ENCODE peak calls at places on chromosomes 1 and 21, in five cellular contexts. M is HEK293T, J is H1, D is GM12878, U is HepG2. T is an unnamed sample.

GRCh38 chr1:232880354-232880753 is 70.1 kb upstream of the NTPCR start:
- DNase-seq in M (peak; percentile 73), J (peak; percentile 65), D (no peak), U (peak; percentile 5), T (peak; percentile 66)

GRCh38 chr1:6911229-6911941 is 126.1 kb downstream of the CAMTA1 start:
- DNase-seq in M (no peak), J (no peak), D (no peak), U (no peak), T (no peak)

GRCh38 chr1:109186704-109187071 is 27.0 kb upstream of the SARS1 start:
- DNase-seq in M (no peak), J (no peak), D (no peak), U (no peak), T (no peak)

GRCh38 chr1:15090373-15090772 is 63.2 kb upstream of the TMEM51 start:
- DNase-seq in M (no peak), J (peak; percentile 80), D (no peak), U (peak; percentile 64), T (peak; percentile 42)

GRCh38 chr1:119371800-119372199 is 3.2 kb downstream of the HAO2 start:
- DNase-seq in M (no peak), J (no peak), D (no peak), U (peak; percentile 16), T (no peak)

GRCh38 chr1:71488555-71489252 is 407.9 kb upstream of the ZRANB2 start:
- DNase-seq in M (no peak), J (no peak), D (no peak), U (no peak), T (no peak)

GRCh38 chr1:71414229-71414628 is 333.4 kb upstream of the ZRANB2 start:
- DNase-seq in M (no peak), J (no peak), D (no peak), U (no peak), T (no peak)

GRCh38 chr1:113940365-113941244 is 11.5 kb downstream of the HIPK1 start:
- DNase-seq in M (no peak), J (no peak), D (no peak), U (no peak), T (no peak)

GRCh38 chr21:38240121-38240520 is 16.7 kb upstream of the KCNJ15 start:
- DNase-seq in M (no peak), J (no peak), D (no peak), U (no peak), T (no peak)

GRCh38 chr1:204872262-204872881 is 1.7 kb downstream of the NFASC start:
- DNase-seq in M (no peak), J (no peak), D (no peak), U (no peak), T (no peak)

GRCh38 chr1:201080135-201080534 is 32.1 kb downstream of the CACNA1S start:
- DNase-seq in M (no peak), J (no peak), D (no peak), U (no peak), T (no peak)

GRCh38 chr1:236075848-236076247 is 11.0 kb upstream of the NID1 start:
- DNase-seq in M (no peak), J (no peak), D (no peak), U (peak; percentile 48), T (no peak)

GRCh38 chr21:28663111-28663693 is 329.5 kb downstream of the LTN1 start:
- DNase-seq in M (no peak), J (no peak), D (no peak), U (no peak), T (no peak)

GRCh38 chr21:42031241-42031640 is 21.1 kb upstream of the ZBTB21 start:
- DNase-seq in M (no peak), J (no peak), D (no peak), U (no peak), T (no peak)

GRCh38 chr1:16117936-16118335 is 37.9 kb downstream of the EPHA2 start:
- DNase-seq in M (no peak), J (no peak), D (no peak), U (no peak), T (no peak)

GRCh38 chr1:24964811-24965570 is 34.9 kb upstream of the RUNX3 start:
- DNase-seq in M (no peak), J (no peak), D (peak; percentile 96), U (no peak), T (no peak)

GRCh38 chr1:52603680-52604501 is 1.7 kb downstream of the GPX7 start:
- DNase-seq in M (no peak), J (no peak), D (no peak), U (no peak), T (no peak)

GRCh38 chr1:170470121-170470520 is 61.8 kb upstream of the GORAB start:
- DNase-seq in M (no peak), J (no peak), D (no peak), U (no peak), T (no peak)

GRCh38 chr1:24865587-24865986 is 64.5 kb downstream of the RUNX3 start:
- DNase-seq in M (no peak), J (no peak), D (no peak), U (no peak), T (no peak)

GRCh38 chr1:209895709-209896108 is 42.3 kb upstream of the SYT14 start:
- DNase-seq in M (peak; percentile 0), J (no peak), D (no peak), U (no peak), T (no peak)

GRCh38 chr1:209900734-209901133 is 37.3 kb upstream of the SYT14 start:
- DNase-seq in M (peak; percentile 5), J (no peak), D (no peak), U (no peak), T (no peak)

GRCh38 chr1:209896346-209896745 is 41.7 kb upstream of the SYT14 start:
- DNase-seq in M (peak; percentile 0), J (no peak), D (no peak), U (no peak), T (no peak)

DNA sequence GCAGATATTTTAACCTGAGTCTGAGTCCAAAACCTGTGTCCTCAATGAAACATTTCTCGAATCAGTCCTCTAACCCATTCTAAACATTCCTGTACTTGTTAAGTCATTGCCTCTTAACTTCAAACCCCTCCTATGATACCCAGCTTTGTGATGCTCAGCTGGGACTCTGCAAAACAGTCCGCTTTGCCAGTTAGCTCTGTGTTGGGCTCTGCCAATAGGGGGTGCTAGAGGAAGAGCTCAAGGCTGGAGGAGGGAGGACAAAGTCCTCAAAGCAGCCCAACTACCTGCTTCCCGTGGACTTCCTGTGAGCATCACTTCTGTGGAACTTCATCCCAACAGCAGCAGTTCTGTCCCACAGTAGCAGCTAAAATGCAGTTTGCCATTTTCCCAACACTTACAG is 38.1 kb upstream of the SYT14 start:
- DNase-seq in M (peak; percentile 68), J (peak; percentile 81), D (no peak), U (peak; percentile 20), T (peak; percentile 72)
- TF ChIP-seq SUZ12 in M (no peak), J (no peak), D (no peak), U (no peak), T (no peak)

DNA sequence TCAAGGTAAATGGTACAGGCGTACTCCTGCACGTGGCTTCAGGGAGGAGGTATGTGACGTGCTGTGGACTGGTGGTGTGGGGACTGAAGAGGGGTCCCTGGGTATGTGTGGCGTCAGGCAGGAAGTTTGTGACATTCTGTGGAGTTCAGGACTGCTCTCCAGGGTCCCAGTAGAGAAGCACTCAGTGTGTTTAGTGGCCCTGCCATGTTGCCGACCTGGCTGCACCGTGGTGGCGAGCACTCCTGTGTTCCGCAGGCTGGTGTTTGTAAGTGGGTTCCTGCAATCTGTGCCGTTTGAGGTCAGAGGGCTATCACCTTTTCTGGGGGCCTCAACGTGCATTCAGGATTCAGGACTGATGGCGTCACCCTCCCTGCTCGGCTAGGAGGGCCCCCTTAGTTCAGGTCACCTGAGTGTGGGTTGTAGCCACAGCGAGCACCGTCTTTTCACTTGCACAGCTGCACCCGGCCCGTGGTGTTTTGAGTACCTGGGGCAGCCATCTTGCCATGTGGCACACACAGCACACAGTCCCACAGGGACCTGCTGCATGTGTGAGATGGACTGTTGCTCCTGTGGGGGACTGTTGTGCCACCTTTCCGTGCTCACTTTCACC is 26.5 kb downstream of the SNAP47 start:
- DNase-seq in M (no peak), J (no peak), D (no peak), U (no peak), T (no peak)
- TF ChIP-seq SUZ12 in M (no peak), J (no peak), D (no peak), U (no peak), T (no peak)

GRCh38 chr1:31422505-31423319 is 9.7 kb downstream of the SERINC2 start:
- DNase-seq in M (peak; percentile 91), J (peak; percentile 95), D (peak; percentile 47), U (peak; percentile 70), T (peak; percentile 59)
- TF ChIP-seq SUZ12 in M (no peak), J (no peak), D (no peak), U (no peak), T (no peak)

DNA sequence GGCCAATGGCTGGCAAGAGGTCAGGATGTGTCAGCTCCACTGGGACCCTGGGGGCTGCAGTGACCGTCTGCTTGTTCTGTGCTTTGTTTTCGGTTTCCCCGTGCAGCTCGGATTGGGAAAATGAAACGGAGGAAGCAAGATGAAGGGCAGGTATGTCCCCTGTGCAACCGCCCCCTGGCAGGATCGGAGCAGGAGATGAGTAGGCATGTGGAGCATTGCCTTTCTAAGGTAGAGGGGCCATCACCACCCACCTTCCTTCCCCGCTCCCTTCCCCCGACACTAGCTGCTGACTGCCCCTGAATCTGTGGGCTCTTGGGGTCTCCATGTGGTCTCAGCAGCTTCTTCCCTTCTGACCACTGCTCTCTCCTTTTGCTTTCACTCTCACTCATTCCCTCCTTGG is 38.8 kb downstream of the TMEM53 start:
- DNase-seq in M (no peak), J (no peak), D (no peak), U (no peak), T (no peak)
- TF ChIP-seq SUZ12 in M (no peak), J (no peak), D (no peak), U (no peak), T (no peak)

GRCh38 chr1:56390934-56391731 is 188.2 kb downstream of the PLPP3 start:
- DNase-seq in M (no peak), J (no peak), D (no peak), U (no peak), T (no peak)

GRCh38 chr1:56389813-56390539 is 189.4 kb downstream of the PLPP3 start:
- DNase-seq in M (peak; percentile 66), J (peak; percentile 76), D (no peak), U (no peak), T (peak; percentile 59)

GRCh38 chr1:56385314-56385713 is 194.0 kb downstream of the PLPP3 start:
- DNase-seq in M (no peak), J (no peak), D (no peak), U (no peak), T (no peak)

GRCh38 chr1:56390540-56390867 is 188.9 kb downstream of the PLPP3 start:
- DNase-seq in M (no peak), J (no peak), D (no peak), U (no peak), T (no peak)

DNA sequence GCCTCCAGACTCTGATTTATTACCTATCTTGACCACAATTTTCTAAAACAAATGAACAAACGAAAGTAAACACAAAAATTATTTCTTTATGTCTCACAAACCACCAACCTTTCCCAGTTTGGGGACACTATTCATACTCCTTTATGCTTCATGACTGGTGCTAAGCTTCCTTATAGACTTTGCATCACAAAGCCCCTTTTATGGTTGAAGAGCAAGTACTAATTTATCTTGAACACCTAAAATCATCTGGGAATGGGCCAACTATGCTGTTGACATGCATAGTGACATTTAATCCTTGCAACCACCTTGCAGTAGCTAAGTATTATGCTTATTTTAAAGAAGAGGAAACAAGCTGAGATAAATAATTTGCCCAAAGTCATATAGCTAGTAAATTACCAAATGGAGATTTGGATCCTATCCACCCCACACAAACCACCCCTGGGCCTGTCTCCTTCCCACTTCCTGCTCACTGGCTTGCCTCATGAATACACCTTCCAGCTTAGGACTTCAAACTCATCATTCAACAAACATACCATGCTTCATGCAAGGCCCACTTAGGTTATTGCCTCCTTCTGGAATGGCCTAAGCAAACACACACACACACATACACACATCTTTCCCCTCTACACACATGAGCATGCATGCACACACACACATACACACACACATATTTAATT is 192.2 kb downstream of the PLPP3 start:
- DNase-seq in M (no peak), J (no peak), D (no peak), U (peak; percentile 36), T (no peak)
- TF ChIP-seq SUZ12 in M (no peak), J (no peak), D (no peak), U (no peak), T (no peak)